ENCODE peak calls at places on chromosomes 7 and 10, in six cellular contexts. I is neuronal stem cell; P is HAP-1; W is stimulated activated CD4-positive, alpha-beta T cell treated with anti-CD3 and anti-CD28 coated beads, Interleukin-12 subunit alpha, Interleukin-12 subunit beta, amount 100 ng/mL, for 24 hours; V is kidney tubule cell; Y is body of pancreas. G is an unnamed sample.

GRCh38 chr7:110804501-110804900 is 286.4 kb upstream of the LRRN3 start:
- DNase-seq in I (no peak), P (no peak), W (no peak), V (no peak), Y (no peak), G (peak)

GRCh38 chr10:18097524-18097923 is 42.7 kb upstream of the CACNB2 start:
- DNase-seq in I (no peak), P (no peak), W (no peak), V (peak), Y (no peak), G (no peak)

GRCh38 chr10:43237631-43238446 is 29.0 kb downstream of the RASGEF1A start:
- DNase-seq in I (no peak), P (peak), W (no peak), V (no peak), Y (peak), G (no peak)

GRCh38 chr10:79072994-79073654 is 4.4 kb downstream of the ZMIZ1 start:
- DNase-seq in I (no peak), P (no peak), W (no peak), V (no peak), Y (no peak), G (no peak)

GRCh38 chr7:7889791-7890568 is 78.6 kb upstream of the GLCCI1 start:
- DNase-seq in I (no peak), P (no peak), W (no peak), V (peak), Y (no peak), G (no peak)

GRCh38 chr7:98826811-98827231 is 43.0 kb downstream of the TMEM130 start:
- DNase-seq in I (no peak), P (no peak), W (no peak), V (no peak), Y (peak), G (no peak)

GRCh38 chr10:72173635-72174296 is 42.0 kb upstream of the ANAPC16 start:
- DNase-seq in I (no peak), P (peak), W (no peak), V (peak), Y (no peak), G (no peak)

GRCh38 chr7:132830941-132831340 is 250.9 kb downstream of the CHCHD3 start:
- DNase-seq in I (no peak), P (peak), W (no peak), V (no peak), Y (no peak), G (no peak)

GRCh38 chr10:87593702-87594101 is 66.0 kb upstream of the PAPSS2 start:
- DNase-seq in I (no peak), P (no peak), W (no peak), V (no peak), Y (no peak), G (no peak)

GRCh38 chr10:50788951-50789904 is 49.5 kb downstream of the ASAH2B start:
- DNase-seq in I (peak), P (no peak), W (no peak), V (peak), Y (peak), G (no peak)

GRCh38 chr10:75508814-75509306 is 77.4 kb downstream of the LRMDA start:
- DNase-seq in I (no peak), P (no peak), W (no peak), V (no peak), Y (no peak), G (no peak)

GRCh38 chr7:57384380-57384779 is 65.6 kb upstream of the ZNF716 start:
- DNase-seq in I (no peak), P (no peak), W (no peak), V (no peak), Y (no peak), G (no peak)

GRCh38 chr10:27242951-27243551 is 2.5 kb upstream of the ACBD5 start:
- DNase-seq in I (peak), P (peak), W (peak), V (peak), Y (peak), G (no peak)